ENCODE peak calls at places on chromosome 12, in four cellular contexts. One of them, this sample, is unnamed.
A peak's percentile ranks its signal among the peaks of the same experiment; 100 is the strongest.

GRCh38 chr12:54196396-54196795 is 7.6 kb upstream of the SMUG1 start:
- DNase-seq in endothelial cell: no peak
- DNase-seq in activated T-helper 1 cell treated with anti-CD3 and anti-CD28 coated beads, Interleukin-12 subunit alpha, Interleukin-12 subunit beta, Interleukin-2, Interleukin-4 antibody, amounts not matched to agents 30 ng/mL and 10 ng/mL and 1 ng/mL, durations not matched to agents 14 hours and 24 hours and 36 hours: no peak
- DNase-seq in activated CD4-positive, alpha-beta T cell treated with anti-CD3 and anti-CD28 coated beads for 48 hours: no peak
- DNase-seq in this sample: no peak

GRCh38 chr12:40063424-40063823 is 42.5 kb downstream of the SLC2A13 start:
- DNase-seq in endothelial cell: no peak
- DNase-seq in activated T-helper 1 cell treated with anti-CD3 and anti-CD28 coated beads, Interleukin-12 subunit alpha, Interleukin-12 subunit beta, Interleukin-2, Interleukin-4 antibody, amounts not matched to agents 30 ng/mL and 10 ng/mL and 1 ng/mL, durations not matched to agents 14 hours and 24 hours and 36 hours: no peak
- DNase-seq in activated CD4-positive, alpha-beta T cell treated with anti-CD3 and anti-CD28 coated beads for 48 hours: no peak
- DNase-seq in this sample: no peak

GRCh38 chr12:39272934-39273770 is 169.8 kb downstream of the KIF21A start:
- DNase-seq in endothelial cell: peak; percentile 66
- DNase-seq in activated T-helper 1 cell treated with anti-CD3 and anti-CD28 coated beads, Interleukin-12 subunit alpha, Interleukin-12 subunit beta, Interleukin-2, Interleukin-4 antibody, amounts not matched to agents 30 ng/mL and 10 ng/mL and 1 ng/mL, durations not matched to agents 14 hours and 24 hours and 36 hours: no peak
- DNase-seq in activated CD4-positive, alpha-beta T cell treated with anti-CD3 and anti-CD28 coated beads for 48 hours: peak; percentile 26
- DNase-seq in this sample: no peak

GRCh38 chr12:53844989-53845836 is 93.4 kb upstream of the HOXC13 start:
- DNase-seq in endothelial cell: no peak
- DNase-seq in activated T-helper 1 cell treated with anti-CD3 and anti-CD28 coated beads, Interleukin-12 subunit alpha, Interleukin-12 subunit beta, Interleukin-2, Interleukin-4 antibody, amounts not matched to agents 30 ng/mL and 10 ng/mL and 1 ng/mL, durations not matched to agents 14 hours and 24 hours and 36 hours: no peak
- DNase-seq in activated CD4-positive, alpha-beta T cell treated with anti-CD3 and anti-CD28 coated beads for 48 hours: no peak
- DNase-seq in this sample: no peak

GRCh38 chr12:29145372-29146170 is 3.5 kb upstream of the FAR2 start:
- DNase-seq in endothelial cell: no peak
- DNase-seq in activated T-helper 1 cell treated with anti-CD3 and anti-CD28 coated beads, Interleukin-12 subunit alpha, Interleukin-12 subunit beta, Interleukin-2, Interleukin-4 antibody, amounts not matched to agents 30 ng/mL and 10 ng/mL and 1 ng/mL, durations not matched to agents 14 hours and 24 hours and 36 hours: no peak
- DNase-seq in activated CD4-positive, alpha-beta T cell treated with anti-CD3 and anti-CD28 coated beads for 48 hours: no peak
- DNase-seq in this sample: no peak

GRCh38 chr12:105470601-105471000 is 140.1 kb downstream of the C12orf75 start:
- DNase-seq in endothelial cell: no peak
- DNase-seq in activated T-helper 1 cell treated with anti-CD3 and anti-CD28 coated beads, Interleukin-12 subunit alpha, Interleukin-12 subunit beta, Interleukin-2, Interleukin-4 antibody, amounts not matched to agents 30 ng/mL and 10 ng/mL and 1 ng/mL, durations not matched to agents 14 hours and 24 hours and 36 hours: no peak
- DNase-seq in activated CD4-positive, alpha-beta T cell treated with anti-CD3 and anti-CD28 coated beads for 48 hours: no peak
- DNase-seq in this sample: no peak

GRCh38 chr12:31508436-31509150 is 82.3 kb downstream of the DENND5B start:
- DNase-seq in endothelial cell: no peak
- DNase-seq in activated T-helper 1 cell treated with anti-CD3 and anti-CD28 coated beads, Interleukin-12 subunit alpha, Interleukin-12 subunit beta, Interleukin-2, Interleukin-4 antibody, amounts not matched to agents 30 ng/mL and 10 ng/mL and 1 ng/mL, durations not matched to agents 14 hours and 24 hours and 36 hours: no peak
- DNase-seq in activated CD4-positive, alpha-beta T cell treated with anti-CD3 and anti-CD28 coated beads for 48 hours: no peak
- DNase-seq in this sample: no peak

GRCh38 chr12:104733717-104734175 is 224.3 kb downstream of the SLC41A2 start:
- DNase-seq in endothelial cell: peak; percentile 38
- DNase-seq in activated T-helper 1 cell treated with anti-CD3 and anti-CD28 coated beads, Interleukin-12 subunit alpha, Interleukin-12 subunit beta, Interleukin-2, Interleukin-4 antibody, amounts not matched to agents 30 ng/mL and 10 ng/mL and 1 ng/mL, durations not matched to agents 14 hours and 24 hours and 36 hours: peak; percentile 34
- DNase-seq in activated CD4-positive, alpha-beta T cell treated with anti-CD3 and anti-CD28 coated beads for 48 hours: peak; percentile 61
- DNase-seq in this sample: no peak

GRCh38 chr12:124501080-124501642 is 66.3 kb downstream of the NCOR2 start:
- DNase-seq in endothelial cell: no peak
- DNase-seq in activated T-helper 1 cell treated with anti-CD3 and anti-CD28 coated beads, Interleukin-12 subunit alpha, Interleukin-12 subunit beta, Interleukin-2, Interleukin-4 antibody, amounts not matched to agents 30 ng/mL and 10 ng/mL and 1 ng/mL, durations not matched to agents 14 hours and 24 hours and 36 hours: no peak
- DNase-seq in activated CD4-positive, alpha-beta T cell treated with anti-CD3 and anti-CD28 coated beads for 48 hours: no peak
- DNase-seq in this sample: no peak

GRCh38 chr12:122116707-122117535 is 38.4 kb downstream of the MLXIP start:
- DNase-seq in endothelial cell: no peak
- DNase-seq in activated T-helper 1 cell treated with anti-CD3 and anti-CD28 coated beads, Interleukin-12 subunit alpha, Interleukin-12 subunit beta, Interleukin-2, Interleukin-4 antibody, amounts not matched to agents 30 ng/mL and 10 ng/mL and 1 ng/mL, durations not matched to agents 14 hours and 24 hours and 36 hours: no peak
- DNase-seq in activated CD4-positive, alpha-beta T cell treated with anti-CD3 and anti-CD28 coated beads for 48 hours: no peak
- DNase-seq in this sample: peak; percentile 79

GRCh38 chr12:23949212-23950010 is at the start of gene SOX5:
- DNase-seq in endothelial cell: peak; percentile 54
- DNase-seq in activated T-helper 1 cell treated with anti-CD3 and anti-CD28 coated beads, Interleukin-12 subunit alpha, Interleukin-12 subunit beta, Interleukin-2, Interleukin-4 antibody, amounts not matched to agents 30 ng/mL and 10 ng/mL and 1 ng/mL, durations not matched to agents 14 hours and 24 hours and 36 hours: no peak
- DNase-seq in activated CD4-positive, alpha-beta T cell treated with anti-CD3 and anti-CD28 coated beads for 48 hours: no peak
- DNase-seq in this sample: no peak

GRCh38 chr12:116184766-116185165 is 92.7 kb downstream of the MED13L start:
- DNase-seq in endothelial cell: no peak
- DNase-seq in activated T-helper 1 cell treated with anti-CD3 and anti-CD28 coated beads, Interleukin-12 subunit alpha, Interleukin-12 subunit beta, Interleukin-2, Interleukin-4 antibody, amounts not matched to agents 30 ng/mL and 10 ng/mL and 1 ng/mL, durations not matched to agents 14 hours and 24 hours and 36 hours: no peak
- DNase-seq in activated CD4-positive, alpha-beta T cell treated with anti-CD3 and anti-CD28 coated beads for 48 hours: no peak
- DNase-seq in this sample: no peak

GRCh38 chr12:114018669-114019068 is 52.5 kb upstream of the RBM19 start:
- DNase-seq in endothelial cell: no peak
- DNase-seq in activated T-helper 1 cell treated with anti-CD3 and anti-CD28 coated beads, Interleukin-12 subunit alpha, Interleukin-12 subunit beta, Interleukin-2, Interleukin-4 antibody, amounts not matched to agents 30 ng/mL and 10 ng/mL and 1 ng/mL, durations not matched to agents 14 hours and 24 hours and 36 hours: no peak
- DNase-seq in activated CD4-positive, alpha-beta T cell treated with anti-CD3 and anti-CD28 coated beads for 48 hours: no peak
- DNase-seq in this sample: no peak

GRCh38 chr12:121748571-121749265 is 36.2 kb downstream of the TMEM120B start:
- DNase-seq in endothelial cell: no peak
- DNase-seq in activated T-helper 1 cell treated with anti-CD3 and anti-CD28 coated beads, Interleukin-12 subunit alpha, Interleukin-12 subunit beta, Interleukin-2, Interleukin-4 antibody, amounts not matched to agents 30 ng/mL and 10 ng/mL and 1 ng/mL, durations not matched to agents 14 hours and 24 hours and 36 hours: no peak
- DNase-seq in activated CD4-positive, alpha-beta T cell treated with anti-CD3 and anti-CD28 coated beads for 48 hours: peak; percentile 44
- DNase-seq in this sample: no peak

GRCh38 chr12:1592444-1593231 is 1.7 kb downstream of the FBXL14 start:
- DNase-seq in endothelial cell: peak; percentile 47
- DNase-seq in activated T-helper 1 cell treated with anti-CD3 and anti-CD28 coated beads, Interleukin-12 subunit alpha, Interleukin-12 subunit beta, Interleukin-2, Interleukin-4 antibody, amounts not matched to agents 30 ng/mL and 10 ng/mL and 1 ng/mL, durations not matched to agents 14 hours and 24 hours and 36 hours: peak; percentile 60
- DNase-seq in activated CD4-positive, alpha-beta T cell treated with anti-CD3 and anti-CD28 coated beads for 48 hours: peak; percentile 80
- DNase-seq in this sample: peak; percentile 62

GRCh38 chr12:45433441-45433868 is 217.6 kb downstream of the ANO6 start:
- DNase-seq in endothelial cell: no peak
- DNase-seq in activated T-helper 1 cell treated with anti-CD3 and anti-CD28 coated beads, Interleukin-12 subunit alpha, Interleukin-12 subunit beta, Interleukin-2, Interleukin-4 antibody, amounts not matched to agents 30 ng/mL and 10 ng/mL and 1 ng/mL, durations not matched to agents 14 hours and 24 hours and 36 hours: no peak
- DNase-seq in activated CD4-positive, alpha-beta T cell treated with anti-CD3 and anti-CD28 coated beads for 48 hours: no peak
- DNase-seq in this sample: no peak

GRCh38 chr12:108798551-108799221 is 58.7 kb downstream of the SSH1 start:
- DNase-seq in endothelial cell: no peak
- DNase-seq in activated T-helper 1 cell treated with anti-CD3 and anti-CD28 coated beads, Interleukin-12 subunit alpha, Interleukin-12 subunit beta, Interleukin-2, Interleukin-4 antibody, amounts not matched to agents 30 ng/mL and 10 ng/mL and 1 ng/mL, durations not matched to agents 14 hours and 24 hours and 36 hours: no peak
- DNase-seq in activated CD4-positive, alpha-beta T cell treated with anti-CD3 and anti-CD28 coated beads for 48 hours: no peak
- DNase-seq in this sample: no peak

GRCh38 chr12:124411291-124411878 is 116.5 kb downstream of the RFLNA start:
- DNase-seq in endothelial cell: no peak
- DNase-seq in activated T-helper 1 cell treated with anti-CD3 and anti-CD28 coated beads, Interleukin-12 subunit alpha, Interleukin-12 subunit beta, Interleukin-2, Interleukin-4 antibody, amounts not matched to agents 30 ng/mL and 10 ng/mL and 1 ng/mL, durations not matched to agents 14 hours and 24 hours and 36 hours: no peak
- DNase-seq in activated CD4-positive, alpha-beta T cell treated with anti-CD3 and anti-CD28 coated beads for 48 hours: no peak
- DNase-seq in this sample: no peak

GRCh38 chr12:118256352-118256751 is 116.4 kb downstream of the TAOK3 start:
- DNase-seq in endothelial cell: no peak
- DNase-seq in activated T-helper 1 cell treated with anti-CD3 and anti-CD28 coated beads, Interleukin-12 subunit alpha, Interleukin-12 subunit beta, Interleukin-2, Interleukin-4 antibody, amounts not matched to agents 30 ng/mL and 10 ng/mL and 1 ng/mL, durations not matched to agents 14 hours and 24 hours and 36 hours: no peak
- DNase-seq in activated CD4-positive, alpha-beta T cell treated with anti-CD3 and anti-CD28 coated beads for 48 hours: no peak
- DNase-seq in this sample: no peak